ENCODE peak calls at places on chromosomes 2 and 18, in eight cellular contexts. L is stomach, T is transverse colon, K is sigmoid colon, W is H1, S is GM12892, V is GM12891, B is HCT116. R is an unnamed sample.
A peak's percentile ranks its signal among the peaks of the same experiment; 100 is the strongest.

GRCh38 chr2:105744091-105744908 is 412 bp upstream of the NCK2 start:
- DNase-seq in L (peak; percentile 68), T (peak; percentile 71), K (peak; percentile 75), W (peak; percentile 67), S (peak; percentile 80), V (peak; percentile 73), B (no peak), R (peak; percentile 49)

GRCh38 chr2:11533278-11534077 is at the start of gene GREB1:
- DNase-seq in L (no peak), T (no peak), K (no peak), W (no peak), S (no peak), V (no peak), B (no peak), R (no peak)

GRCh38 chr18:4119127-4119648 is 335.9 kb downstream of the DLGAP1 start:
- DNase-seq in L (no peak), T (no peak), K (no peak), W (no peak), S (no peak), V (no peak), B (no peak), R (no peak)

GRCh38 chr2:160303527-160303926 is 103.5 kb upstream of the ITGB6 start:
- DNase-seq in L (no peak), T (no peak), K (no peak), W (no peak), S (no peak), V (no peak), B (no peak), R (no peak)

GRCh38 chr2:14148186-14148585 is 484.3 kb upstream of the LRATD1 start:
- DNase-seq in L (no peak), T (no peak), K (no peak), W (no peak), S (no peak), V (no peak), B (no peak), R (no peak)

GRCh38 chr2:9288233-9288632 is 81.6 kb downstream of the ASAP2 start:
- DNase-seq in L (no peak), T (no peak), K (no peak), W (no peak), S (no peak), V (no peak), B (no peak), R (no peak)

GRCh38 chr2:84991404-84992151 is 20.6 kb downstream of the KCMF1 start:
- DNase-seq in L (no peak), T (no peak), K (no peak), W (no peak), S (no peak), V (no peak), B (no peak), R (no peak)

GRCh38 chr2:28713582-28714292 is 37.9 kb upstream of the PPP1CB start:
- DNase-seq in L (no peak), T (no peak), K (no peak), W (no peak), S (no peak), V (no peak), B (no peak), R (no peak)

GRCh38 chr18:31667185-31667584 is 17.2 kb downstream of the B4GALT6 start:
- DNase-seq in L (no peak), T (no peak), K (no peak), W (no peak), S (no peak), V (no peak), B (no peak), R (no peak)

GRCh38 chr2:127024769-127025356 is 82.1 kb downstream of the BIN1 start:
- DNase-seq in L (no peak), T (peak; percentile 33), K (peak; percentile 72), W (peak; percentile 87), S (no peak), V (no peak), B (no peak), R (no peak)

GRCh38 chr2:127027715-127028114 is 79.2 kb downstream of the BIN1 start:
- DNase-seq in L (no peak), T (no peak), K (no peak), W (peak; percentile 44), S (no peak), V (no peak), B (no peak), R (no peak)

GRCh38 chr2:127023504-127023903 is 83.5 kb downstream of the BIN1 start:
- DNase-seq in L (no peak), T (no peak), K (no peak), W (peak; percentile 31), S (no peak), V (no peak), B (no peak), R (no peak)

GRCh38 chr2:127022817-127023216 is 84.1 kb downstream of the BIN1 start:
- DNase-seq in L (no peak), T (no peak), K (no peak), W (peak; percentile 20), S (no peak), V (no peak), B (no peak), R (no peak)

GRCh38 chr2:127025357-127026062 is 81.4 kb downstream of the BIN1 start:
- DNase-seq in L (peak; percentile 55), T (peak; percentile 78), K (peak; percentile 86), W (no peak), S (no peak), V (no peak), B (no peak), R (no peak)
- TF ChIP-seq POLR2AphosphoS5 in L (peak; percentile 3), T (no peak), K (no peak), W (no peak), S (no peak), V (no peak), B (no peak), R (no peak)

GRCh38 chr18:5662586-5663090 is 118.8 kb upstream of the EPB41L3 start:
- DNase-seq in L (no peak), T (no peak), K (no peak), W (no peak), S (no peak), V (no peak), B (no peak), R (no peak)

GRCh38 chr18:5673576-5673975 is 129.8 kb upstream of the EPB41L3 start:
- DNase-seq in L (no peak), T (no peak), K (no peak), W (no peak), S (no peak), V (no peak), B (no peak), R (no peak)

GRCh38 chr18:5669585-5669984 is 125.8 kb upstream of the EPB41L3 start:
- DNase-seq in L (no peak), T (no peak), K (no peak), W (no peak), S (no peak), V (no peak), B (no peak), R (no peak)

GRCh38 chr18:5667356-5667755 is 123.6 kb upstream of the EPB41L3 start:
- DNase-seq in L (no peak), T (no peak), K (no peak), W (no peak), S (no peak), V (no peak), B (no peak), R (no peak)

GRCh38 chr18:5668087-5668715 is 124.4 kb upstream of the EPB41L3 start:
- DNase-seq in L (no peak), T (no peak), K (no peak), W (no peak), S (no peak), V (no peak), B (no peak), R (no peak)
- TF ChIP-seq POLR2AphosphoS5 in L (no peak), T (no peak), K (no peak), W (no peak), S (no peak), V (no peak), B (no peak), R (no peak)

DNA sequence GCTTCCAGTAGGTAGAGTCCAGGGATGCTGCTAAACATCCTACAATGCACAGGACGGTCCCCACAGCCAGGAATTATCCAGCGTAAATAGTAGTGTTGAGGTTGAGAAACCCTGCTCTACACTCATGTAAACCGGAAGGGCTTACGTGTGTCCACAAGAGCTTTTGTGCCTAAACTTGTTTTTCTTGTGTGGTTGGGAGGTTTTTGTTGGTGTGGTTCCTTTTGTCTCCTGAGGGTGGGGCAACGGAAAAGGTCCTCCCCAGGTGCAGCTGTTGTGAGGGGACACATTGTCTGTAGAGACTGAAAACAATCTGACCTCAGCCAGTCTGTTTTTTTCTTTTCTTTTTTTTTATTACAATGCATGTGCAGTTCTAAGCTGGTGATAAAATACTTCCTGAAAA is 72.7 kb upstream of the MGAT5 start:
- DNase-seq in L (no peak), T (peak; percentile 44), K (no peak), W (no peak), S (peak; percentile 25), V (no peak), B (no peak), R (no peak)
- TF ChIP-seq POLR2AphosphoS5 in L (peak; percentile 25), T (no peak), K (no peak), W (no peak), S (no peak), V (no peak), B (no peak), R (peak; percentile 12)

GRCh38 chr2:238695538-238695937 is 152.3 kb upstream of the TWIST2 start:
- DNase-seq in L (no peak), T (no peak), K (no peak), W (no peak), S (no peak), V (no peak), B (no peak), R (peak; percentile 43)
- TF ChIP-seq POLR2AphosphoS5 in L (no peak), T (no peak), K (peak; percentile 81), W (no peak), S (no peak), V (no peak), B (no peak), R (peak; percentile 42)

R was measured in prostate gland.